ENCODE peak calls at places on chromosomes 12 and 14, in four cellular contexts. Z, G, V and O are unnamed samples.
A peak's percentile ranks its signal among the peaks of the same experiment; 100 is the strongest.

GRCh38 chr12:31650927-31651326 is 8.6 kb upstream of the ETFBKMT start:
- DNase-seq in Z (no peak), G (no peak), V (no peak), O (no peak)

GRCh38 chr14:102442241-102443211 is 67.0 kb downstream of the ANKRD9 start:
- DNase-seq in Z (no peak), G (no peak), V (no peak), O (no peak)

GRCh38 chr12:106025129-106025528 is 113.6 kb downstream of the NUAK1 start:
- DNase-seq in Z (no peak), G (no peak), V (no peak), O (no peak)

GRCh38 chr14:54529811-54530210 is 20.1 kb downstream of the CGRRF1 start:
- DNase-seq in Z (no peak), G (no peak), V (no peak), O (peak; percentile 36)

GRCh38 chr14:79011091-79011919 is 841.1 kb downstream of the NRXN3 start:
- DNase-seq in Z (no peak), G (no peak), V (no peak), O (no peak)

GRCh38 chr14:100504372-100505078 is 82.7 kb downstream of the BEGAIN start:
- DNase-seq in Z (no peak), G (no peak), V (no peak), O (peak; percentile 14)

GRCh38 chr12:127374447-127374846 is 892.5 kb upstream of the TMEM132C start:
- DNase-seq in Z (no peak), G (no peak), V (no peak), O (no peak)

GRCh38 chr12:76670776-76671175 is 93.1 kb upstream of the ZDHHC17 start:
- DNase-seq in Z (no peak), G (no peak), V (no peak), O (peak; percentile 92)

GRCh38 chr12:3988519-3989217 is 115.5 kb upstream of the PARP11 start:
- DNase-seq in Z (no peak), G (peak; percentile 65), V (no peak), O (no peak)

GRCh38 chr12:107291018-107291417 is 197.7 kb upstream of the CRY1 start:
- DNase-seq in Z (no peak), G (no peak), V (no peak), O (no peak)

GRCh38 chr12:28306535-28306934 is 116.3 kb downstream of the CCDC91 start:
- DNase-seq in Z (no peak), G (no peak), V (no peak), O (no peak)

GRCh38 chr12:107436376-107436775 is 249.2 kb upstream of the PWP1 start:
- DNase-seq in Z (no peak), G (no peak), V (no peak), O (no peak)

GRCh38 chr14:70392676-70393075 is 24.2 kb downstream of the SYNJ2BP start:
- DNase-seq in Z (no peak), G (no peak), V (no peak), O (no peak)
- H3K4me3 ChIP-seq in Z (no peak overlapping the region), G (no peak overlapping the region), V (no peak overlapping the region), O (no peak overlapping the region)

DNA sequence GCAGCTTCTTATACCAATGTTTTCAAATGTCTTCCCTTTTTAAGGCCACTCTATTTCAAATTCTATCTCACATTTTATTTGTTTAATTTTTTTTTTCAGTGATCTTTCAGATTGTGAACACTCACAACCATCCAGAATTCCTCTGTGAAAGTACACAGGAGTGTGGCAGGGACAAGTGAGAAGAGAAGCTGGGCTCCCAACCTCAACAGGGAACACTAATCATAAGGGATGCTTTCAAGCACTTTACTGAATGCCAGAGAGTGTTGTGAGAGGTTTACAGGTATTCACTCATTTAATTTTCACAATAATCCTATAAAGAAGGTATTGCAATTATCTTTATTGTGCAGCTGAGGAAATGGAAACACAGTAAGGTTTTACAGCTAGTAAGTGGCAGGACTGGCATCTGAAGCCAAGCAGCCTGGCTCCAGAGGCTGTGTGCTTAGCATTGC is 60.1 kb upstream of the PYGL start:
- DNase-seq in Z (no peak), G (no peak), V (no peak), O (no peak)
- H3K4me3 ChIP-seq in Z (no peak overlapping the region), G (no peak overlapping the region), V (no peak overlapping the region), O (no peak overlapping the region)

GRCh38 chr12:108440736-108441135 is 74.3 kb upstream of the FICD start:
- DNase-seq in Z (no peak), G (no peak), V (no peak), O (no peak)

GRCh38 chr12:108438687-108439086 is 76.4 kb upstream of the FICD start:
- DNase-seq in Z (no peak), G (no peak), V (no peak), O (no peak)

GRCh38 chr12:108441549-108441948 is 73.5 kb upstream of the FICD start:
- DNase-seq in Z (no peak), G (no peak), V (no peak), O (no peak)

GRCh38 chr12:108442910-108443309 is 72.2 kb upstream of the FICD start:
- DNase-seq in Z (no peak), G (no peak), V (no peak), O (no peak)

DNA sequence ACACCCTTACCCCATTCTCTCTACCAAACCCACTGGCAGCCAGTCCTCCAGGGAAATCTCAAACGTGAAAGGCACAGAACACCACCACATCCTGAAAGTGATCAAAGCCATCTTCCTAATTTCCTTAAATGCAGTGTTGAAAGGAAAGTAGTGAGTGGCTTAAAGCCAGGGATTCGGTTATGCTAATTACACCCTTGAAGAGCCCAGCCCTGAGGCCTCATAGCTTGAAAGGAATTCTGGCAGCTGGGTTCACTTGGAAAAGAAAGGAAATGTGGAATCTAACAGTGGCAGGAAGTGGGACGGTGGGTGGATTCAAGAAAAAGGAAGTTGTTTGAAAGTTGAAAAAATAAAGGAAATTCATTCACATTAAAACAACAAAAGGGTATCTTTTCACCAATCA is 73.0 kb upstream of the FICD start:
- DNase-seq in Z (no peak), G (no peak), V (no peak), O (no peak)
- H3K4me3 ChIP-seq in Z (no peak overlapping the region), G (no peak overlapping the region), V (no peak overlapping the region), O (no peak overlapping the region)

GRCh38 chr12:93006655-93007208 is 77.6 kb upstream of the EEA1 start:
- DNase-seq in Z (no peak), G (no peak), V (no peak), O (no peak)

GRCh38 chr12:93009533-93009932 is 80.4 kb upstream of the EEA1 start:
- DNase-seq in Z (no peak), G (no peak), V (no peak), O (no peak)

GRCh38 chr12:93007539-93007938 is 78.4 kb upstream of the EEA1 start:
- DNase-seq in Z (no peak), G (no peak), V (no peak), O (no peak)

GRCh38 chr12:93005928-93006654 is 77.0 kb upstream of the EEA1 start:
- DNase-seq in Z (no peak), G (no peak), V (no peak), O (no peak)

DNA sequence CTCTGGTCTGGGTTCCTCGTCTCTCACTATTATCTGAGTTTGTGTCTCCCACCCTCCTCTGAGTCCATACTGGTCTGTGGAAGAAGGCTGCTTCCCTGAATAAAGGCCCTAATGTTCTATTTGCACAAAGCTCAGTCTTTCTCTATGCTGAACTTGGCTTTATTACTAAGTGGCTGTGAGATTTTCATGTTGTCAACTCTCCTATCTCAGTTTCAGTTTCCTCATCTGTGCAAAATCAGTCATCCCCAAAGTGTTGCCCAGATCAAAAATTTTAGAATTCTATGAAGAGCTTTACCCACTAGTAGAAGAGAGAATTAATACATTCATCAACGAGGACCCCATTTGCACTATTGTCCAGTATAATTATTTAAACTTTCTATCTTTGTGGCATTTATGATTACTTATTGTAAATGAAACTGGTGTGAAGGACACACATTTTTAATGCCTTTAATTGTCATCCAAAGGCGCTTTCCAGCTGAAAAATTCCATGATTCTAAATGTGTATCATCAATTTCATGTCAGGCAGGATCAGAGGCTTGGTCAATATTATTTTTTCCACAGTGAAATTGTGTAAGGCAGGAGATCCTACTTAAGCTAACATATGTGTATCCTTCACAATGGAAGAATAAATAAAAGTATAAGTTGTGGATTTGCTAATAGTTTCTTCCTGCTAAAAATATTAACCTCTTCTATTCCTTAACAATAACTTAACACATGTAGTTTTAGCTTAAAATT is 79.1 kb upstream of the EEA1 start:
- DNase-seq in Z (no peak), G (no peak), V (no peak), O (no peak)
- H3K4me3 ChIP-seq in Z (no peak overlapping the region), G (no peak overlapping the region), V (no peak overlapping the region), O (no peak overlapping the region)

GRCh38 chr12:93922583-93923006 is 225.8 kb upstream of the PLXNC1 start:
- DNase-seq in Z (no peak), G (no peak), V (no peak), O (no peak)

GRCh38 chr12:93915411-93915810 is 233.0 kb upstream of the PLXNC1 start:
- DNase-seq in Z (no peak), G (no peak), V (no peak), O (no peak)

GRCh38 chr12:93918900-93919299 is 229.5 kb upstream of the PLXNC1 start:
- DNase-seq in Z (no peak), G (no peak), V (no peak), O (no peak)

GRCh38 chr12:93921511-93921910 is 226.9 kb upstream of the PLXNC1 start:
- DNase-seq in Z (no peak), G (no peak), V (no peak), O (no peak)

GRCh38 chr12:93918262-93918661 is 230.1 kb upstream of the PLXNC1 start:
- DNase-seq in Z (no peak), G (no peak), V (no peak), O (peak; percentile 35)
- H3K4me3 ChIP-seq in Z (no peak overlapping the region), G (no peak overlapping the region), V (no peak overlapping the region), O (no peak overlapping the region)